ENCODE peak calls at places on chromosome 4, in eight cellular contexts. N is GM06990, V is K562, S is HFF-Myc, B is colonic mucosa, Y is fibroblast of pulmonary artery, A is heart right ventricle, T is AG10803. H is an unnamed sample.

GRCh38 chr4:2132438-2132837 is 73.3 kb downstream of the NAT8L start:
- DNase-seq in N (no peak), V (no peak), S (no peak), B (no peak), Y (no peak), A (no peak), T (no peak), H (no peak)

GRCh38 chr4:26648260-26648659 is 64.4 kb downstream of the TBC1D19 start:
- DNase-seq in N (no peak), V (no peak), S (no peak), B (no peak), Y (no peak), A (no peak), T (no peak), H (no peak)

GRCh38 chr4:165208741-165209388 is 1.5 kb downstream of the KLHL2 start:
- DNase-seq in N (no peak), V (peak), S (no peak), B (no peak), Y (no peak), A (no peak), T (no peak), H (no peak)

GRCh38 chr4:168917150-168917779 is 92.8 kb downstream of the CBR4 start:
- DNase-seq in N (peak), V (peak), S (peak), B (no peak), Y (peak), A (no peak), T (peak), H (no peak)

GRCh38 chr4:8281519-8282133 is 12.1 kb downstream of the HTRA3 start:
- DNase-seq in N (no peak), V (no peak), S (no peak), B (peak), Y (peak), A (peak), T (peak), H (peak)

GRCh38 chr4:67727124-67727850 is 26.3 kb upstream of the UBA6 start:
- DNase-seq in N (no peak), V (no peak), S (no peak), B (no peak), Y (peak), A (no peak), T (peak), H (no peak)

GRCh38 chr4:70713453-70714026 is 8.2 kb upstream of the RUFY3 start:
- DNase-seq in N (no peak), V (no peak), S (no peak), B (no peak), Y (no peak), A (no peak), T (no peak), H (no peak)

GRCh38 chr4:183181081-183181480 is 82.0 kb downstream of the WWC2 start:
- DNase-seq in N (no peak), V (no peak), S (no peak), B (no peak), Y (no peak), A (no peak), T (no peak), H (no peak)

GRCh38 chr4:71026086-71026485 is 32.6 kb downstream of the DCK start:
- DNase-seq in N (no peak), V (peak), S (peak), B (no peak), Y (peak), A (peak), T (peak), H (no peak)

GRCh38 chr4:140893939-140894338 is 137.8 kb upstream of the TBC1D9 start:
- DNase-seq in N (no peak), V (no peak), S (peak), B (no peak), Y (peak), A (no peak), T (peak), H (no peak)

GRCh38 chr4:168797176-168797575 is 212.9 kb downstream of the CBR4 start:
- DNase-seq in N (no peak), V (no peak), S (no peak), B (no peak), Y (peak), A (no peak), T (peak), H (no peak)

GRCh38 chr4:117137143-117137542 is 51.8 kb upstream of the TRAM1L1 start:
- DNase-seq in N (no peak), V (no peak), S (peak), B (no peak), Y (peak), A (no peak), T (peak), H (peak)

GRCh38 chr4:74374561-74375327 is 9.8 kb downstream of the EREG start:
- DNase-seq in N (no peak), V (no peak), S (peak), B (peak), Y (peak), A (no peak), T (peak), H (peak)

GRCh38 chr4:13762126-13762525 is 134.6 kb upstream of the BOD1L1 start:
- DNase-seq in N (no peak), V (no peak), S (no peak), B (no peak), Y (peak), A (no peak), T (no peak), H (no peak)

GRCh38 chr4:176896211-176896610 is 103.5 kb upstream of the VEGFC start:
- DNase-seq in N (no peak), V (no peak), S (no peak), B (no peak), Y (no peak), A (no peak), T (no peak), H (no peak)

GRCh38 chr4:100023800-100024199 is 73.7 kb upstream of the H2AZ1 start:
- DNase-seq in N (no peak), V (no peak), S (no peak), B (no peak), Y (no peak), A (no peak), T (no peak), H (no peak)

GRCh38 chr4:176425035-176425434 is 105.3 kb downstream of the SPCS3 start:
- DNase-seq in N (no peak), V (no peak), S (no peak), B (no peak), Y (peak), A (no peak), T (peak), H (no peak)

GRCh38 chr4:188201851-188202250 is 62.6 kb downstream of the TRIML1 start:
- DNase-seq in N (no peak), V (no peak), S (no peak), B (no peak), Y (no peak), A (no peak), T (no peak), H (no peak)

GRCh38 chr4:86653237-86653865 is 59.2 kb downstream of the PTPN13 start:
- DNase-seq in N (no peak), V (peak), S (no peak), B (peak), Y (peak), A (no peak), T (no peak), H (no peak)
- TF ChIP-seq CTCF in N (peak), V (peak), S (peak), B (peak), Y (peak), A (no peak), T (peak), H (no peak)

GRCh38 chr4:152682143-152682542 is 2.3 kb upstream of the TMEM154 start:
- DNase-seq in N (no peak), V (no peak), S (no peak), B (no peak), Y (no peak), A (no peak), T (no peak), H (no peak)

GRCh38 chr4:152680988-152681731 is 1.4 kb upstream of the TMEM154 start:
- DNase-seq in N (no peak), V (no peak), S (peak), B (no peak), Y (peak), A (no peak), T (peak), H (peak)

GRCh38 chr4:152676052-152676854 is 3.5 kb downstream of the TMEM154 start:
- DNase-seq in N (no peak), V (no peak), S (no peak), B (no peak), Y (no peak), A (no peak), T (no peak), H (no peak)

GRCh38 chr4:152679414-152680281 is at the start of gene TMEM154:
- DNase-seq in N (peak), V (no peak), S (peak), B (peak), Y (peak), A (peak), T (peak), H (no peak)

GRCh38 chr4:152678841-152679240 is 956 bp downstream of the TMEM154 start:
- DNase-seq in N (no peak), V (no peak), S (no peak), B (no peak), Y (no peak), A (no peak), T (no peak), H (no peak)
- H3K4me3 ChIP-seq in N (peak), V (no peak), S (peak), B (no peak), Y (peak), A (no peak), T (peak), H (no peak)

GRCh38 chr4:175253184-175253902 is 335.2 kb downstream of the ADAM29 start:
- DNase-seq in N (no peak), V (no peak), S (no peak), B (no peak), Y (peak), A (no peak), T (no peak), H (no peak)
- TF ChIP-seq CTCF in N (peak), V (no peak), S (no peak), B (no peak), Y (peak), A (no peak), T (no peak), H (no peak)

DNA sequence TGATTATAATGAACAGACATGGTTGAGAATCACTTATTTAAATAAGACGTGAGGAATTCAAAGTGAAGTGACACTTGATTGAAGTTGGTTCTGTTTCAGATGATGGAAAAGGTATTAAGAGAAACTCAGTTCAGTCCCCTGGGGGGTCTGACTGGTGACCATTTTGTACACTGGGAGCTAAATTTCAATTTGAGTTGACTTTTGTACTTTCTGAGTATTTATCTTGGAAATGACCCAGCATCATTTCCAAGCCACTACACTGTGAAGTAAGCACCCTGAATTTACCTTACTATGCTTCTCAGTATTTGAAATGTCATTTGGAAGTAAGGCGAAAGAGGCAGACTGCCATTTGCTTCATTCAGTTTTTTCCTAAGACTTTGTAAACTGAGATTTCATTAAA is 73.4 kb downstream of the CNOT6L start:
- DNase-seq in N (no peak), V (no peak), S (no peak), B (no peak), Y (no peak), A (no peak), T (no peak), H (no peak)
- H3K4me3 ChIP-seq in N (no peak), V (no peak), S (no peak), B (no peak), Y (no peak), A (no peak), T (no peak), H (no peak)

DNA sequence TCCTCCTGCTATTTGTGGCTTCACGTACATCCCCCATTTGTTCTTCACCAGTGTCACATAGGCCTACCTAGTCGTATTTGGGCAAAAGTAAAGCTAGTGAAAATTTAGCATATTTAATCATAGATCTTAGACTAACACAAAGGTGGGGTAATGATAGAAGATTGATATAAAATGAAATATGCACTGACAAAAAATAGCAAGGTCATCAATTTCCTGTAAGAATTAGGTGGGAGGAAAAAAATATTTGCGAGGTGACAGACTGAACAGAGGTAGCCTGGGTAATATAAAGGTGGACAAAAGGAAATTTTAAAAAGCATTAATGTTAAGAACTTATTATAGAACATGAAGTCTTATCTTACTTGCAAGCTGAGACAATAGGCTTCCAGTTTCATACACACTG is 239.9 kb downstream of the PCDH10 start:
- DNase-seq in N (no peak), V (no peak), S (no peak), B (no peak), Y (no peak), A (no peak), T (no peak), H (no peak)
- TF ChIP-seq CTCF in N (no peak), V (no peak), S (no peak), B (no peak), Y (no peak), A (no peak), T (no peak), H (no peak)

GRCh38 chr4:30724217-30724616 is 4.0 kb downstream of the PCDH7 start:
- DNase-seq in N (no peak), V (no peak), S (no peak), B (no peak), Y (no peak), A (no peak), T (no peak), H (no peak)

GRCh38 chr4:30727409-30727808 is 7.2 kb downstream of the PCDH7 start:
- DNase-seq in N (no peak), V (no peak), S (no peak), B (no peak), Y (no peak), A (no peak), T (no peak), H (no peak)

GRCh38 chr4:30728291-30728690 is 8.1 kb downstream of the PCDH7 start:
- DNase-seq in N (no peak), V (no peak), S (no peak), B (no peak), Y (peak), A (no peak), T (no peak), H (no peak)

GRCh38 chr4:30725562-30725961 is 5.4 kb downstream of the PCDH7 start:
- DNase-seq in N (no peak), V (no peak), S (no peak), B (no peak), Y (no peak), A (no peak), T (no peak), H (no peak)

DNA sequence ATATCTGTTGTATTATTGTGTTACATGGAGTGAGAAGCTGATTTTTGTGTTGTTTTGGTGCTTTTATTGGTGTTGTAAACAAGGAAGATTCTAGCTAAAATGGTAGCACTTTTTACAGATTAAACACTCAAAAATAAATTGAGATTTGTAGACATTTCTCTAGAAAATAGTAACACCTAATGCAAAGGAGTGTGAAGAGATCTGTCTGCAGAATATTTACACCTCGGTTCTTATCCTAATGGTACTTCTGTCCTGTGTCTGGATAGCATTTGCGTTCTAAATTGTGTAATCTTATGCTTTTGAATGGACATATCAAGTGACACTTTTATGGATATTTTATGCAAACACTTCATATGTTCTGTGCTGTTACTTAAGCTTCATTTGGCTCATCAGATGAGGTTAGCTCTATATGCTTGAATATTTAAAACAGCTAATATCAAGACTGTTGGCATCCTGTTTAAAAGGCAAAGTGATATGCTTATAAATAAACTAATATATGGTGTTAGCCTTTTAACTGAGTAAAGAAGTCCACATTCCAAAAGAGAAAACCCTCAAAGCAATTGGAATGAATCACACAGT is 6.0 kb downstream of the PCDH7 start:
- DNase-seq in N (no peak), V (no peak), S (no peak), B (no peak), Y (no peak), A (no peak), T (no peak), H (no peak)
- H3K4me3 ChIP-seq in N (no peak), V (no peak), S (no peak), B (no peak), Y (peak), A (no peak), T (no peak), H (no peak)

DNA sequence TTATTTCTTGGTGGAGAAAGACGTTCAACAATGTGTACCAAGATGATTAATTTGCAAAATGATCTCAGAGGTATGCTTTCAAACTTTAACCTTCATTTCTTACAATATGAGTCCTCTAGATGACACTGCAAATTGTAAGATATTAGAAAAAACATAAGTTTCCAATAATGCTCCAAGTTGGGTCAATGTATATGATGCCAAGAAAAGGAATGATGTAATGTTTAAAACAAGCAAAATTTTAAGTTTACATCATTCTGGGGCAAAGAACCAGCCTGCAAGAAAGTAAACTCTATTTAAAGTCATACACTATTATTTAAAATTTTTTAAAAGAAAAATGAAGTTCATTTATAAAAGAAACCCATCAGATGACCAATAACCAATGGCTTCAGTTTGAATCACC is 56.1 kb downstream of the PRSS12 start:
- DNase-seq in N (no peak), V (no peak), S (no peak), B (no peak), Y (no peak), A (no peak), T (no peak), H (no peak)
- TF ChIP-seq CTCF in N (no peak), V (no peak), S (no peak), B (no peak), Y (no peak), A (no peak), T (no peak), H (no peak)

GRCh38 chr4:102623622-102624021 is 122.5 kb downstream of the NFKB1 start:
- DNase-seq in N (no peak), V (peak), S (peak), B (no peak), Y (peak), A (no peak), T (peak), H (no peak)
- H3K4me3 ChIP-seq in N (no peak), V (no peak), S (no peak), B (no peak), Y (no peak), A (no peak), T (no peak), H (no peak)

GRCh38 chr4:6781561-6781960 is 966 bp upstream of the KIAA0232 start:
- DNase-seq in N (no peak), V (no peak), S (no peak), B (no peak), Y (no peak), A (no peak), T (no peak), H (no peak)

GRCh38 chr4:6781113-6781512 is 1.4 kb upstream of the KIAA0232 start:
- DNase-seq in N (no peak), V (no peak), S (no peak), B (no peak), Y (no peak), A (no peak), T (no peak), H (no peak)

GRCh38 chr4:6777636-6778281 is 4.8 kb upstream of the KIAA0232 start:
- DNase-seq in N (no peak), V (no peak), S (no peak), B (no peak), Y (no peak), A (no peak), T (no peak), H (no peak)

GRCh38 chr4:6778435-6778834 is 4.1 kb upstream of the KIAA0232 start:
- DNase-seq in N (no peak), V (no peak), S (no peak), B (no peak), Y (no peak), A (no peak), T (no peak), H (no peak)

GRCh38 chr4:6779667-6780565 is 2.6 kb upstream of the KIAA0232 start:
- DNase-seq in N (no peak), V (no peak), S (no peak), B (no peak), Y (peak), A (no peak), T (peak), H (no peak)
- TF ChIP-seq CTCF in N (no peak), V (peak), S (no peak), B (no peak), Y (no peak), A (no peak), T (no peak), H (no peak)

GRCh38 chr4:4770610-4771009 is 88.9 kb upstream of the MSX1 start:
- DNase-seq in N (no peak), V (no peak), S (no peak), B (no peak), Y (no peak), A (no peak), T (no peak), H (no peak)
- H3K4me3 ChIP-seq in N (no peak), V (no peak), S (no peak), B (no peak), Y (no peak), A (no peak), T (no peak), H (no peak)